ENCODE peak calls at places on chromosome 22, in six cellular contexts. U is neural crest cell, B is PC-3, L is tibial artery, Q is uterus, E is cardiac fibroblast. I is an unnamed sample.

GRCh38 chr22:45192701-45193187 is 29.0 kb downstream of the NUP50 start:
- DNase-seq in B (no peak), U (no peak), E (no peak), L (no peak), Q (no peak), I (no peak)

GRCh38 chr22:35380013-35380412 is 883 bp upstream of the HMOX1 start:
- DNase-seq in U (no peak), E (peak; percentile 75), L (no peak), B (no peak), Q (no peak), I (peak; percentile 75)

GRCh38 chr22:17912942-17913704 is 111.2 kb downstream of the MICAL3 start:
- DNase-seq in L (no peak), Q (no peak), B (no peak), U (no peak), E (no peak), I (no peak)

GRCh38 chr22:42114721-42115120 is 15.9 kb downstream of the CYP2D6 start:
- DNase-seq in E (peak; percentile 61), U (peak; percentile 43), Q (no peak), L (no peak), B (peak; percentile 5), I (peak; percentile 36)

GRCh38 chr22:16603448-16603768 is 10.8 kb upstream of the CCT8L2 start:
- DNase-seq in U (no peak), B (no peak), Q (no peak), E (no peak), L (no peak), I (no peak)

GRCh38 chr22:27113211-27114030 is 456.0 kb downstream of the MIAT start:
- DNase-seq in L (peak; percentile 90), U (peak; percentile 28), B (peak; percentile 70), Q (peak; percentile 67), E (peak; percentile 94), I (peak; percentile 89)

GRCh38 chr22:25566812-25567211 is 2.3 kb downstream of the GRK3 start:
- DNase-seq in U (no peak), L (no peak), Q (no peak), E (no peak), B (no peak), I (no peak)

GRCh38 chr22:34669001-34669400 is 397.0 kb upstream of the ISX start:
- DNase-seq in B (no peak), E (peak; percentile 5), Q (no peak), L (no peak), U (no peak), I (peak; percentile 5)

GRCh38 chr22:48061726-48062125 is 1299.3 kb downstream of the TBC1D22A start:
- DNase-seq in L (no peak), U (no peak), Q (no peak), B (no peak), E (no peak), I (no peak)

GRCh38 chr22:21754523-21755128 is 19.0 kb upstream of the YPEL1 start:
- DNase-seq in L (no peak), E (peak; percentile 26), Q (no peak), B (no peak), U (no peak), I (peak; percentile 33)

GRCh38 chr22:38187413-38188212 is 6.0 kb upstream of the PLA2G6 start:
- DNase-seq in B (peak; percentile 78), L (no peak), Q (no peak), E (peak; percentile 70), U (no peak), I (peak; percentile 56)

GRCh38 chr22:27317156-27317555 is 484.4 kb downstream of the MN1 start:
- DNase-seq in L (no peak), B (no peak), E (peak; percentile 13), Q (no peak), U (no peak), I (no peak)

GRCh38 chr22:21797444-21798221 is 62.0 kb upstream of the YPEL1 start:
- DNase-seq in E (peak; percentile 80), B (no peak), Q (no peak), U (no peak), L (no peak), I (no peak)

GRCh38 chr22:33272180-33272579 is 214.0 kb upstream of the SYN3 start:
- DNase-seq in B (no peak), U (no peak), Q (no peak), L (no peak), E (no peak), I (no peak)

GRCh38 chr22:44665115-44665514 is 36.9 kb upstream of the PRR5 start:
- DNase-seq in U (no peak), B (no peak), E (no peak), L (no peak), Q (no peak), I (no peak)

GRCh38 chr22:17472886-17473285 is 90.4 kb upstream of the SLC25A18 start:
- DNase-seq in U (no peak), B (no peak), Q (no peak), E (no peak), L (no peak), I (no peak)

GRCh38 chr22:30015229-30015797 is 65.0 kb upstream of the HORMAD2 start:
- DNase-seq in E (peak; percentile 56), Q (no peak), U (no peak), B (peak; percentile 68), L (no peak), I (peak; percentile 57)

GRCh38 chr22:27624042-27624441 is 177.5 kb downstream of the MN1 start:
- DNase-seq in L (no peak), B (no peak), U (no peak), Q (no peak), E (no peak), I (no peak)

GRCh38 chr22:23274146-23274526 is 93.8 kb downstream of the BCR start:
- DNase-seq in Q (no peak), U (no peak), B (no peak), L (no peak), E (no peak), I (no peak)

GRCh38 chr22:23276656-23277582 is 96.6 kb downstream of the BCR start:
- DNase-seq in Q (no peak), U (no peak), E (no peak), L (no peak), B (no peak), I (no peak)

GRCh38 chr22:23273445-23274145 is 93.3 kb downstream of the BCR start:
- DNase-seq in B (no peak), E (no peak), L (no peak), Q (no peak), U (no peak), I (no peak)

GRCh38 chr22:23275751-23276150 is 95.4 kb downstream of the BCR start:
- DNase-seq in E (no peak), Q (no peak), B (no peak), L (no peak), U (no peak), I (no peak)

GRCh38 chr22:23274891-23275694 is 94.8 kb downstream of the BCR start:
- DNase-seq in Q (no peak), U (no peak), E (no peak), L (no peak), B (no peak), I (no peak)
- TF ChIP-seq CTCF in Q (no peak), U (no peak), E (no peak), L (no peak), B (no peak), I (no peak)

DNA sequence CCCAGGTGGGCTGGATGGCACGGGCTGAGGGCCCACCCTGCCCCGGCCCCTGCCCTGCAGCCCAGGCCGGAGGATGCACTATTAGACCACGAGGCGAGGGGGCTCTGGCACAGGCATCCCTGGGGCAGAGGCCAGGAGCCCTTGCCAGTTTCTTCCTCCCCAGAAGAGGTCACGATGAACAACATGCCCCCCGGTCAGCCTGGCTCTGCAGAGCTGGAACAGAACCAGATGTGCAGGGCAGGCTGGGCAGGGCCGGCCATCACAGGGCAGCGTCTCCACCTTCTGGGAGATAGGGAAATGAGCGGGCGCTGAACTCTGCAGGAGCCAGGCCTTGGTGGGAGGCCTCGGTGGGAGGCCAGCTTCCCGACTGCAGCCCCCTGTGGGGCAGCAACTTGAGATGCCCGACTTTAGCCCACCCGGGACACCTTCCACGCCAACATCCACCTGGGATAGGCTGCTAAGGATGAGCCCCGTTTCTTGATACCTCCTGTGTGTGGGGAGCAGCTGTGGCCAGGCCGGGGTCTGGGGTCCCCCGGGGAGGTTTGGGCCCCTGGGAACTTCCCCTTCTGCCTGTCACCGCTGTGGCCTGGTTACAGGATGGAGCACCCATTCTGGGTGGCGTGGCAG is 21.8 kb upstream of the GNB1L start:
- DNase-seq in Q (peak; percentile 35), L (no peak), B (no peak), E (no peak), U (no peak), I (no peak)
- TF ChIP-seq CTCF in Q (no peak), L (no peak), B (no peak), E (no peak), U (no peak), I (no peak)

DNA sequence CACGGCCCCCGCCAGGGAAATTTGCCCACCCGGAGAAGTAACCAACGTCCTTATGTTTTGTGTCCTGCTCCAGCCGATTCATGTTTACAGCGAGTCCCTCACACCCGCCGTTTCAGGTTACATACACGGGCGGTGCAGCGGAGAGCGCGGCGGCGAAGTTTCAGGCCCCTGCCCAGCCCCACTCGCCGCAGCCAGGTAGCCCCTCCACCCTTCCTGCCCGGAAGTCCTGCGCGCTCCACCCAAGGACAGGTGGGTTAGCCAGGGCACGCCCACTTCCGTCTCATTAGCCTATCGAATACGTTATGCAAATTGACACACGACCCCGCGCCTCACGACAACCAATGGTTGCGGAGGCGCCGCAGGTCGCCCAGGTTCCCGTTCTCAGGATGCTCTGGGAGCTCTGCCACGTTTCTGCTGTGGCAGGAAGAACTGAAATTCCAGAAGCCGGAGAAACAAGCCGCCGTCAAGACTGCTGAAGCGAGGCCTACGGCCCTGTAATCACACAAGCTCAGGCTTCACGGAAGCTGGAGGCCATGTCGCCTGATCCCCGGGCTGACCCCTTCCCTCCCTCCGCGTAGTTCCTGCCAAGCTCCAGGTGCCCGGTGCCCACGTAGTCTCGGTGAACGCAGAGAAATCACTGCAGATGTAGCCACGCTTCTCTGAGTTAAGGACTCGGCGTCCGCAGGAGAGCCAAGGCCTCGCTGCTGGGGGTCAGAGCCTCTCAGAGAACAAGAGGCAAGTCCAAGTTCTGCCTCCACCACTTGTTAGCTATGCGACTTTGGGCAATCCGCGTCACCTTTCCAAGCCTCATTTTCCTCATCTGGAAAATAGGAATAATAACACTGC is 22.4 kb upstream of the MYH9 start:
- DNase-seq in E (no peak), Q (peak; percentile 57), U (peak; percentile 57), L (peak; percentile 82), B (peak; percentile 97), I (no peak)
- TF ChIP-seq CTCF in E (no peak), Q (no peak), U (peak; percentile 56), L (no peak), B (no peak), I (no peak)

DNA sequence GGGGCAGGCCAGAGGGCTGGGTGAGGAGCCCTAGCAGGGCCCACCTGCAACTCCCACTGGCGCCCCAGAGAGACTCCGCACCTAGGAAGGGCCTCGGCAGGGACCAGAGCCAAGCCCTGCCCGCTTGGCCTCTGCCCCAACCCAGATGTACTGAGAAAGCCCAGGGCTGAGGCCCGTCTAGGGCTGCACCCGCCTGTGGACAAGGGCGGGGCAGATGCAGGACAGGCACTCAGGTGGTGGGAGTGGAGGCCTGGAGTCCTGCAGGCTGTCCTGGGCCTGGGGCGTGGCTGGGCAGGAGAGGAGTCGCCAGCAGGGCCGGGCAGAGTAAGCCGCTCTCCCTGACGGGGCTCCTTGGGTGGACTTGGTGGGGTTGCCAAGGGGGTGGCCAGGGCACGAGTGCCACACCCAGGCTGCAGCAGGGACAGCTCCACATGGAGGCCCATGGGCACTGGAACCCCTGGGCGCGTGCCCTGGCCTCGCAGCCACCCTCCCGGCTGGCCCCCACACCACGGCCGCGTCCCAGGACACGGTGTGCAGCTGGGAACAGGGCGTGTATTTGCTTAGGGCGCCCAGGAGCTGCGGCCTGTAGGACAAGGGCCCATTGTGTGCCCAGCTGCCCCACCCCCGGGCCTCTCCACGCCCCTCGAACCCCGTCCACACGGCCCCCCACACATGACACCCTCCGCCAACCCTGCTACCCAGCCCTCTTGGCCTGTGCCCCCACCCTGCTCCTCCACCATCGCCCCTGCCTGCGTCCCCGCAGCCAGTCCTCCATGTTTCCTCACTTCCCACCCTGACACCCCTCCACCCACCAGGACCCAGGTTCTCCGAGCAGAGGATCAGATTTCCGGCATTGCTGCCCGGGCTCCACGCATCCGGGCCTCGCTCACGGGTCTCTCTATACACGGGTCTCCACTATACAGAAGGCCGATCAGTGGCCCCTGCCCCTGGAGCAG is 11.3 kb upstream of the PIM3 start:
- DNase-seq in B (peak; percentile 76), E (no peak), U (no peak), Q (no peak), L (no peak), I (no peak)
- TF ChIP-seq CTCF in B (no peak), E (no peak), U (no peak), Q (no peak), L (no peak), I (no peak)